ENCODE peak calls at places on chromosomes 2 and 18, in eight cellular contexts. T is Caco-2; F is heart left ventricle; Y is CD4-positive, alpha-beta memory T cell; B is H7; L is MM.1S; C is cardiac fibroblast; X is gastrocnemius medialis. J is an unnamed sample.

GRCh38 chr2:61793389-61793836 is 60.4 kb downstream of the FAM161A start:
- DNase-seq in C (peak), B (peak), F (peak), T (peak), X (peak), L (peak), Y (peak), J (peak)

GRCh38 chr2:190571666-190572065 is 37.1 kb upstream of the NEMP2 start:
- DNase-seq in Y (no peak), X (no peak), F (no peak), B (no peak), T (no peak), L (no peak), C (no peak), J (no peak)

GRCh38 chr18:48703033-48703386 is 164.2 kb downstream of the CTIF start:
- DNase-seq in Y (no peak), B (no peak), F (no peak), X (no peak), L (no peak), C (no peak), T (no peak), J (no peak)

GRCh38 chr2:154452906-154453493 is 245.5 kb upstream of the KCNJ3 start:
- DNase-seq in C (peak), X (no peak), F (no peak), L (peak), T (no peak), B (no peak), Y (no peak), J (no peak)

GRCh38 chr18:23967321-23968089 is 47.0 kb upstream of the TTC39C start:
- DNase-seq in T (no peak), Y (peak), C (no peak), L (peak), F (no peak), X (no peak), B (no peak), J (no peak)

GRCh38 chr2:25311866-25312575 is 29.7 kb downstream of the DNMT3A start:
- DNase-seq in T (no peak), F (no peak), X (peak), C (no peak), B (peak), Y (no peak), L (no peak), J (no peak)

GRCh38 chr2:117470311-117471095 is 344.0 kb upstream of the DDX18 start:
- DNase-seq in F (no peak), Y (no peak), L (peak), X (no peak), C (peak), B (peak), T (peak), J (no peak)

GRCh38 chr2:227508001-227508400 is 36.0 kb downstream of the AGFG1 start:
- DNase-seq in X (no peak), L (no peak), T (no peak), B (no peak), C (no peak), F (no peak), Y (no peak), J (no peak)

GRCh38 chr2:149955201-149955600 is 367.6 kb upstream of the MMADHC start:
- DNase-seq in Y (no peak), B (no peak), F (no peak), C (peak), X (no peak), T (no peak), L (no peak), J (no peak)

GRCh38 chr2:54084600-54084999 is 30.8 kb upstream of the ACYP2 start:
- DNase-seq in L (peak), C (peak), T (no peak), F (no peak), X (no peak), B (no peak), Y (no peak), J (peak)

GRCh38 chr2:200185575-200186103 is 120.9 kb upstream of the SPATS2L start:
- DNase-seq in F (no peak), T (no peak), B (no peak), C (no peak), L (no peak), X (no peak), Y (no peak), J (no peak)

GRCh38 chr2:141723834-141724233 is 407.0 kb downstream of the LRP1B start:
- DNase-seq in C (no peak), T (no peak), Y (no peak), L (no peak), B (no peak), X (no peak), F (no peak), J (no peak)

GRCh38 chr2:85164145-85164559 is 31.0 kb downstream of the TCF7L1 start:
- DNase-seq in C (no peak), Y (no peak), X (no peak), T (peak), B (peak), F (no peak), L (no peak), J (no peak)

GRCh38 chr2:219658861-219659260 is 31.4 kb downstream of the SLC4A3 start:
- DNase-seq in F (no peak), T (no peak), B (no peak), Y (no peak), C (no peak), L (no peak), X (no peak), J (no peak)

GRCh38 chr18:26457611-26458350 is 90.6 kb downstream of the KCTD1 start:
- DNase-seq in Y (no peak), X (no peak), F (no peak), L (no peak), C (no peak), B (peak), T (no peak), J (no peak)

GRCh38 chr2:1995987-1996386 is 251.7 kb upstream of the PXDN start:
- DNase-seq in B (no peak), X (no peak), F (no peak), Y (no peak), T (no peak), C (peak), L (no peak), J (no peak)

GRCh38 chr2:122884889-122885288 is 1129.4 kb downstream of the TSN start:
- DNase-seq in X (no peak), B (no peak), C (no peak), Y (no peak), L (no peak), F (no peak), T (no peak), J (no peak)

GRCh38 chr2:68196120-68196716 is 38.5 kb downstream of the PNO1 start:
- DNase-seq in Y (peak), T (peak), F (no peak), L (peak), B (no peak), C (peak), X (no peak), J (peak)

GRCh38 chr2:47695800-47696477 is 87.0 kb upstream of the MSH6 start:
- DNase-seq in Y (no peak), F (no peak), C (no peak), B (peak), X (no peak), T (no peak), L (no peak), J (no peak)

GRCh38 chr2:157055660-157056199 is 201.8 kb upstream of the GALNT5 start:
- DNase-seq in C (peak), T (peak), X (no peak), B (no peak), L (peak), Y (no peak), F (no peak), J (peak)

GRCh38 chr18:63099848-63100625 is 219.5 kb downstream of the BCL2 start:
- DNase-seq in B (no peak), T (peak), X (peak), Y (no peak), L (no peak), C (no peak), F (peak), J (no peak)

GRCh38 chr2:144032566-144032965 is 487.4 kb downstream of the ZEB2 start:
- DNase-seq in C (peak), T (no peak), L (no peak), Y (no peak), F (no peak), B (no peak), X (no peak), J (peak)

GRCh38 chr18:62187543-62188378 is 706 bp downstream of the RELCH start:
- DNase-seq in B (peak), X (no peak), L (peak), Y (peak), F (peak), C (peak), T (peak), J (peak)

GRCh38 chr2:168848220-168848619 is 42.0 kb downstream of the SPC25 start:
- DNase-seq in B (no peak), X (peak), T (no peak), C (no peak), F (no peak), L (no peak), Y (no peak), J (no peak)

GRCh38 chr2:194383404-194383803 is 1273.6 kb upstream of the SLC39A10 start:
- DNase-seq in F (no peak), L (no peak), C (peak), Y (no peak), T (peak), B (no peak), X (no peak), J (peak)

GRCh38 chr2:189161894-189162293 is 17.7 kb downstream of the COL5A2 start:
- DNase-seq in T (no peak), F (no peak), L (no peak), B (peak), Y (no peak), C (no peak), X (no peak), J (no peak)

GRCh38 chr2:195837987-195838386 is 181.0 kb downstream of the SLC39A10 start:
- DNase-seq in B (no peak), X (no peak), T (no peak), Y (no peak), C (peak), L (no peak), F (no peak), J (no peak)

DNA sequence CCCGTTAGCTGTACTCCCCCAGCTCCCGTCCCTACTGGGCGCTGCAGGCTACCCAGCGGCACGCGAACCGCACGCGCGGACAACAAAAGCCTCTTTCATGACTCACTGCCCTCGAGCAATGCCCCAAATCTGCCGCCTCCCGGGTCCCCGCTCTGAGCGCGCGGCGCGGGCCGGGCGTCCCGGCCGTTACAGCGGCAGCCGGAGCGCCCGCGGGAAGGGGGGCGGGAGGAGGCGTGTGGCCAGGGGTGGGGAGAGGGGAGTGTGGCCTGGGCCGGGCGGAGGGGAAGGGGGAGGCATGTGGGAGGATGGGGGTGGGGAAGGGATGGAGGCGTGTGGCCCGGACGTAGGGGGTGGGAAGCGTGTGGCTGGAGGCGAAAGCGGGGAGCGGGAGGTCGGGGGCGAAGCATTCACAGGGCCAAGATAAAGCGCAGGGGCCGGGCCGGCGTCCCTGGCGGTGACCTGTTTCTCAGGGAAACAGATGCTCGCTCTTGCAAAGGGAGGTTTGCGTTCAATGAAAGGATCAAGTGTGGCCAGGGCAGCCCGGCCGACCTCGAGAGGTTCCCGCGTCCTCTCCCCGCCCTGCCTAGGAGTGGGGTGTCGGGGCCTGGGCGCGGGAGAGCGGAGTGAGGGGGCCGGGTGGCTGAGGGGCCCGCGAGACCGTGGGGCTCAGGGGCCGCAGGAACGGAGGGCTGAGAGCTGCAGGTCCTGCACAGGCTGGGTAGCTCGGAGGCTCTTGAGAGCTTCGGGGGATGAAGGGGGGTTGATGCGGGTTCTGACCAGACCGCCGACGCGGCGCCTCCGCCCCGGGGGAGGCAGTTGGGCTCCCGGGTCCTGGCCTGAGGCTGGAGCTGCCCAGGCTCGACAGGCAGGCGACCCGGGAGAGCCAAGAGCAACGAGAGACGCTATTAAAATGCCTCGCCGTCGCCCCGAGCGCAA is 3.5 kb upstream of the NEUROD1 start:
- DNase-seq in C (no peak), B (peak), L (peak), Y (no peak), X (no peak), F (no peak), T (no peak), J (no peak)
- H3K4me3 ChIP-seq in C (no peak), B (peak), L (peak), Y (no peak), X (no peak), F (no peak), T (no peak), J (no peak)

GRCh38 chr2:174594451-174594850 is 3.2 kb downstream of the WIPF1 start:
- DNase-seq in F (no peak), B (no peak), L (peak), X (no peak), Y (no peak), T (no peak), C (no peak), J (no peak)

GRCh38 chr2:174596994-174597346 is 634 bp downstream of the WIPF1 start:
- DNase-seq in T (no peak), Y (no peak), F (no peak), X (no peak), C (no peak), B (no peak), L (peak), J (no peak)

GRCh38 chr2:174597347-174598047 is at the start of gene WIPF1:
- DNase-seq in X (no peak), Y (peak), L (peak), C (peak), B (no peak), F (no peak), T (no peak), J (peak)

GRCh38 chr2:174595415-174595814 is 2.2 kb downstream of the WIPF1 start:
- DNase-seq in T (no peak), X (no peak), C (no peak), Y (no peak), L (peak), F (no peak), B (no peak), J (no peak)

DNA sequence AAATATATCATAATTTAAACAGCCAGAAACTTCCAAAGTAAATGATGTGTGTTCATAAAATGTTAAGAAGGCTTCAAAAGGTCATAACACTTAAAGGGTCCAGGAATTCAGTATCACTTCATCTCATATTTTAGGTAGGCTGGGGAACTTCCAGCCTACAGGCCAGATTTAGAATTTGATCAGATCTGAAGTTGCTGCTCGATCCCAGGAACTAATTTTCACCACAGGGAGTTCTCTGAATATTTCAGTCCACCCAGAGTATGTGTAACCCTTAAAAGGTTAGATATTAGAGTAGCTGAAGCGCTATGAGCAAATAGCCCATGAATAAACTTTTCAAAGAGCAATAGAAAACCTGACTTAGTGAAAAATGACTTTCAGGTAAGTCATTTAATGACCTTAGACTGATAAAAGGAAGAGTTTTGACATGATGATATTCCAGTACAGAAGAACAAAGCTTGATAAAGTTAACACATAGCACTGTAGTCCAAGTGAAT is 1.7 kb downstream of the WIPF1 start:
- DNase-seq in L (peak), B (no peak), X (no peak), T (no peak), C (no peak), F (no peak), Y (no peak), J (no peak)
- H3K4me3 ChIP-seq in L (peak), B (no peak), X (no peak), T (no peak), C (no peak), F (peak), Y (peak), J (no peak)

GRCh38 chr2:26848336-26849055 is 564 bp downstream of the DPYSL5 start:
- DNase-seq in T (peak), B (peak), F (no peak), C (no peak), X (no peak), L (no peak), Y (peak), J (no peak)
- H3K4me3 ChIP-seq in T (peak), B (peak), F (peak), C (no peak), X (peak), L (no peak), Y (no peak), J (no peak)

GRCh38 chr2:36267194-36267593 is 88.4 kb upstream of the CRIM1 start:
- DNase-seq in T (no peak), C (no peak), L (no peak), X (no peak), Y (no peak), F (no peak), B (no peak), J (no peak)

GRCh38 chr2:36266536-36267121 is 88.9 kb upstream of the CRIM1 start:
- DNase-seq in Y (no peak), C (no peak), T (no peak), F (no peak), L (no peak), X (no peak), B (no peak), J (no peak)

GRCh38 chr2:36270758-36271157 is 84.8 kb upstream of the CRIM1 start:
- DNase-seq in T (no peak), B (peak), L (no peak), Y (no peak), F (no peak), X (no peak), C (no peak), J (no peak)

DNA sequence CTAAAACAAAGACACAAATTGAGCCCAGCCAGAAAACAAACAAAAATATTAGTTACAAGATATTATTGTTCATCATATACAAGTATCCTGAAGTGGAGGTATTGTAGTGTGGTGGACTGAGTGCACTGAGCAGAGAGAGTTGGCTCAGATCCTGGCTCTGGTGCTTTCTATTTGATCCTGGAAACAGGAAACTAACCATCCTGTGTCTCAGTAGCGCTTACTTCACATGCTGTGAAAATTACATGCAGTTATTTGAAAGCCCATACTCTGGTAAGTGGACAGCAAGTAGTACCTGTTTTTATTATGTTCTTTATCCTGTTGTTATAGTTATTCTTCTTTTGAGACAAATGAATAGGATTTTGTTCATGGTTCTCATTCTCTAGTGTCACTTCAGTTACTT is 84.3 kb upstream of the CRIM1 start:
- DNase-seq in B (no peak), Y (no peak), T (no peak), F (no peak), L (no peak), C (no peak), X (no peak), J (no peak)
- H3K4me3 ChIP-seq in B (no peak), Y (no peak), T (no peak), F (no peak), L (no peak), C (no peak), X (no peak), J (no peak)

DNA sequence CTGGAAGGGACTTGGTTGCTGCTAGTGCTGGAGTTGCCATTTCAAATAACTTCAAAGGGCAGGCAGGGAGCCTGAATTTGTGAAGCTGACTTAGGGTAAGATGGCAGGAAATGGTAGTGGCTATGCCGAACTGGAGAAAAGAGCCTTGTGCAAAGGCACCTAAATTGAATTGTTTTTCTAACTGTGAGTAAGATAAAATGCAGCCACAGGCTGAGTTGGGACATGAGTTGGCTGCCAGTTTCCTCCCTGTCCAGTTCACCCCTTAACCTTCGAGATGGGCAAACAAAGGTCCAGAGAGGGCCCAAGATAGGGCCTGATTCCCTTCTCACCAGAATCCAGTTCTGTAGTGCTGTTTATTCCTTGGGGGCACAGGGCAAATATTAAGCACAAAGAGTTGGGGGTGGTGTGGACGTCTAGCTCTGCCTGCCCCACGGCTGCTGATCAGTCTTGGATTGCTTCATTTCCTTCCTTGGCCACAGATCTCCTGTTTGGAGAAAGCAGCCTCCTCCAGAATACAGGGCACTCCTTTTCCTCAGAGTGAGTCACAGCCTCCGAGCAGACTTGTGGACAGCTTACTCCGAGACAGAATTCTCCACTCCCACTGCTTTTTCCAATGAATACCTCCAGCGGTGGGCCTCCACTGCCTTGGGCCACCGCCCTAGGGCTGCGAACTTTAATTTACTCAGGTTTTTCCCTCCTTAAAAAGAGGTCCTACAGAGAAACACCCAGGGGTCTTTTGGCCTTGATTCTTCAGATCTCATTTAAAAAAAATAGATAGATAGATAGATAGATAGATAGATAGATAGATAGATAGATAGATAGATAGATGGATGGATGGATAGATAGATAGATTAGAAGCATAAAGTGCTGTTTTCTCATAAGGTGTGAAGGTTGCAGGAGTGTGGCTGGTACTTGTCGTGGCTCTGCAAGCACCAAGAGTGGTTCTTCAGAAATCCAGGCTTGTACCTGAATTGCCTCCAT is 18.4 kb upstream of the SLC20A1 start:
- DNase-seq in F (peak), C (peak), T (no peak), L (no peak), X (peak), B (no peak), Y (no peak), J (peak)
- H3K4me3 ChIP-seq in F (no peak), C (peak), T (no peak), L (no peak), X (peak), B (no peak), Y (no peak), J (no peak)